ENCODE peak calls at places on chromosome 16, in seven cellular contexts. T is heart left ventricle; A is tibial nerve; R is CD4-positive, alpha-beta T cell; V is ascending aorta; X is mammary epithelial cell; S is tibial artery. O is an unnamed sample.

GRCh38 chr16:21264226-21265036 is 13.7 kb downstream of the CRYM start:
- DNase-seq in T (peak; percentile 47), A (no peak), R (no peak), V (peak; percentile 60), X (no peak), S (no peak), O (no peak)

GRCh38 chr16:1773703-1774455 is 945 bp upstream of the MRPS34 start:
- DNase-seq in T (peak; percentile 71), A (no peak), R (no peak), V (no peak), X (peak; percentile 56), S (no peak), O (no peak)

GRCh38 chr16:12160815-12161550 is 184.4 kb downstream of the SNX29 start:
- DNase-seq in T (no peak), A (no peak), R (no peak), V (no peak), X (no peak), S (no peak), O (no peak)

GRCh38 chr16:25699069-25699468 is 7.3 kb downstream of the HS3ST4 start:
- DNase-seq in T (no peak), A (no peak), R (no peak), V (no peak), X (no peak), S (no peak), O (no peak)

GRCh38 chr16:30458561-30459394 is 13.1 kb upstream of the SEPHS2 start:
- DNase-seq in T (peak; percentile 47), A (no peak), R (peak; percentile 49), V (no peak), X (no peak), S (no peak), O (no peak)

GRCh38 chr16:9311303-9311954 is 220.0 kb downstream of the HAPSTR1 start:
- DNase-seq in T (no peak), A (no peak), R (no peak), V (no peak), X (no peak), S (no peak), O (peak; percentile 31)

GRCh38 chr16:83068686-83069085 is 441.9 kb downstream of the CDH13 start:
- DNase-seq in T (no peak), A (no peak), R (no peak), V (no peak), X (no peak), S (no peak), O (no peak)

GRCh38 chr16:28063611-28064061 is at the start of gene GSG1L:
- DNase-seq in T (no peak), A (no peak), R (no peak), V (no peak), X (no peak), S (no peak), O (no peak)

GRCh38 chr16:63998-64913 is 8.2 kb downstream of the RHBDF1 start:
- DNase-seq in T (peak; percentile 29), A (no peak), R (no peak), V (no peak), X (no peak), S (no peak), O (no peak)

GRCh38 chr16:82136956-82137818 is 32.8 kb downstream of the MPHOSPH6 start:
- DNase-seq in T (no peak), A (no peak), R (no peak), V (no peak), X (no peak), S (no peak), O (no peak)

GRCh38 chr16:71846443-71846842 is 667 bp downstream of the ATXN1L start:
- DNase-seq in T (no peak), A (no peak), R (no peak), V (no peak), X (peak; percentile 13), S (no peak), O (no peak)

GRCh38 chr16:51276335-51276734 is 125.3 kb upstream of the SALL1 start:
- DNase-seq in T (no peak), A (no peak), R (no peak), V (no peak), X (peak; percentile 24), S (no peak), O (no peak)

GRCh38 chr16:26129997-26130396 is 438.2 kb downstream of the HS3ST4 start:
- DNase-seq in T (no peak), A (no peak), R (no peak), V (no peak), X (no peak), S (no peak), O (no peak)

GRCh38 chr16:73113326-73113720 is 65.4 kb upstream of the ZFHX3 start:
- DNase-seq in T (no peak), A (no peak), R (no peak), V (no peak), X (peak; percentile 82), S (no peak), O (peak; percentile 48)

GRCh38 chr16:81562174-81562849 is 117.7 kb downstream of the CMIP start:
- DNase-seq in T (peak; percentile 5), A (no peak), R (no peak), V (no peak), X (no peak), S (no peak), O (no peak)

GRCh38 chr16:2042171-2042570 is 5.5 kb downstream of the NTHL1 start:
- DNase-seq in T (peak; percentile 88), A (no peak), R (no peak), V (no peak), X (no peak), S (no peak), O (no peak)

GRCh38 chr16:27066655-27067054 is at the start of gene C16orf82:
- DNase-seq in T (no peak), A (no peak), R (no peak), V (no peak), X (no peak), S (no peak), O (no peak)

GRCh38 chr16:13305019-13305755 is 403.8 kb downstream of the SHISA9 start:
- DNase-seq in T (no peak), A (no peak), R (no peak), V (no peak), X (peak; percentile 33), S (no peak), O (no peak)

GRCh38 chr16:13307255-13307654 is 405.9 kb downstream of the SHISA9 start:
- DNase-seq in T (no peak), A (no peak), R (no peak), V (no peak), X (peak; percentile 96), S (no peak), O (peak; percentile 64)

GRCh38 chr16:13312063-13312462 is 410.7 kb downstream of the SHISA9 start:
- DNase-seq in T (no peak), A (no peak), R (no peak), V (no peak), X (no peak), S (no peak), O (no peak)

GRCh38 chr16:13306153-13306552 is 404.8 kb downstream of the SHISA9 start:
- DNase-seq in T (no peak), A (no peak), R (no peak), V (no peak), X (no peak), S (no peak), O (no peak)

DNA sequence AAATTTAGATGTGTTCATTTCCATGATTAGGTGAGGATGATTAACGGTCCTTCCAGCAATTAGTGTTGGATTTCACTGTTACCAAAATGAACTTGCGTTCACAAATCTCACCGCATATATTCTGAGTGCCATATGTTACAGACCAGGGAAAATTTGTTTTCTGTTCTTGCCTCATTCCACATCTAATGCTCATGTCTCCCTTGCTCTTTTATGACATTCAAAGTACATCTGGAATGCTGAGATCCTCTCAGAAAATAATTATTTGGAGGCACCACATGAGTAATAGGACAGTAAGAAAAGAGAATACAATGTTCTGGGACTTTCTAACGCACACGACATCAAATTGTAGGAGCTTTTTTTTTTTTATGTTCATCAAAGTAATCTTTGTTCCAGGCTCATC is 406.5 kb downstream of the SHISA9 start:
- DNase-seq in T (no peak), A (no peak), R (no peak), V (no peak), X (no peak), S (no peak), O (no peak)
- H3K27ac ChIP-seq in T (no peak overlapping the region), A (no peak overlapping the region), R (no peak overlapping the region), V (no peak overlapping the region), X (peak overlapping the region; percentile 57), S (no peak overlapping the region), O (peak overlapping the region; percentile 51)

GRCh38 chr16:66741131-66741900 is 10.1 kb downstream of the DYNC1LI2 start:
- DNase-seq in T (peak; percentile 92), A (peak; percentile 88), R (no peak), V (peak; percentile 96), X (peak; percentile 75), S (peak; percentile 95), O (peak; percentile 27)

GRCh38 chr16:66741971-66742396 is 9.4 kb downstream of the DYNC1LI2 start:
- DNase-seq in T (no peak), A (no peak), R (no peak), V (no peak), X (no peak), S (no peak), O (no peak)

GRCh38 chr16:66740010-66740409 is 11.4 kb downstream of the DYNC1LI2 start:
- DNase-seq in T (no peak), A (no peak), R (peak; percentile 8), V (no peak), X (peak; percentile 23), S (no peak), O (no peak)

GRCh38 chr16:66740533-66740932 is 10.9 kb downstream of the DYNC1LI2 start:
- DNase-seq in T (no peak), A (no peak), R (no peak), V (no peak), X (peak; percentile 30), S (no peak), O (peak; percentile 16)

GRCh38 chr16:66742409-66742808 is 9.0 kb downstream of the DYNC1LI2 start:
- DNase-seq in T (no peak), A (no peak), R (no peak), V (no peak), X (no peak), S (no peak), O (no peak)
- H3K27ac ChIP-seq in T (peak overlapping the region; percentile 68), A (peak overlapping the region; percentile 82), R (no peak overlapping the region), V (peak overlapping the region; percentile 61), X (no peak overlapping the region), S (peak overlapping the region; percentile 71), O (peak overlapping the region; percentile 96)

GRCh38 chr16:58286769-58287433 is 7.9 kb downstream of the PRSS54 start:
- DNase-seq in T (no peak), A (no peak), R (no peak), V (no peak), X (no peak), S (no peak), O (no peak)
- H3K27ac ChIP-seq in T (no peak overlapping the region), A (no peak overlapping the region), R (no peak overlapping the region), V (no peak overlapping the region), X (no peak overlapping the region), S (no peak overlapping the region), O (no peak overlapping the region)

DNA sequence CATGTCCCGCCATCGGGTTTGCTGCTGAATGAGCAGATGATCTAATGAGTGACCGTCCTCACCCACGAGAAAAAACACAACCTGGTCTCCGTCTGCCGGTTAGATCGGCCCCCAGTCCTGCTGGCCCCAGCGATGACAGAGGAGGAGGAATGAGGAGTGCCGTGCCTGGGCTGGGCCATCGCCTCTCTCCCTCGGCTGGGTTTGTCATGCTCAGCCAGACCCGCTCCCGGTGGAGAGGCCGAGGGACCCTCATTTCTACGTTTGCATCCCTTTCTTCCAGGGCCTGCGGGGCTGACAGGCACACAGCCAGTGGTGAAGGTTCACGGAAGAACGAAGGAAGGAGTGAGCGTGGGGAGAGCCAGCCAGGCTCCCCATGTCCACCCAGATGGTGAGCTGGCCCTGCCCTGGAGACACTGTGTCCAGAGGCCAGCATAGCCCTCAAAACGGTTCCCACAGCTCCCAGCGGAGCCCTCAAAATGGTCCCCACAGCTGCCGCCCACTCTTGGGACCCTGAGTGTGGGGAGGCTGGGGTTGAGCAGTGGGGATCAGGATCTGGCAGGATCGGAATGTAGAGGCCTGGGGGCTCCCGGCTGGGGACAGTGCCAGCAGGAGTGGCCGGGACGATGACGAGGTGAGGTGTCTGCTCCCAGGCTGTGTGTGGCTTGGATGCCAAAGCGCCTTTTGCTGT is 23.9 kb downstream of the CBFA2T3 start:
- DNase-seq in T (no peak), A (no peak), R (no peak), V (no peak), X (no peak), S (no peak), O (no peak)
- H3K27ac ChIP-seq in T (no peak overlapping the region), A (no peak overlapping the region), R (no peak overlapping the region), V (no peak overlapping the region), X (no peak overlapping the region), S (no peak overlapping the region), O (no peak overlapping the region)

O was measured in epithelial cell of prostate.